ENCODE peak calls at places on chromosomes 6 and 20, in six cellular contexts. One of them, this sample, is unnamed.
A peak's percentile ranks its signal among the peaks of the same experiment; 100 is the strongest.

GRCh38 chr6:145034664-145035063 is 700.7 kb downstream of the EPM2A start:
- DNase-seq in H1: no peak
- DNase-seq in neuronal stem cell: no peak
- DNase-seq in IMR-90: peak; percentile 22
- DNase-seq in mesenchymal stem cell: peak; percentile 52
- DNase-seq in H9: no peak
- DNase-seq in this sample: no peak

GRCh38 chr20:53278555-53278954 is 306.4 kb downstream of the TSHZ2 start:
- DNase-seq in H1: no peak
- DNase-seq in mesenchymal stem cell: no peak
- DNase-seq in H9: no peak
- DNase-seq in neuronal stem cell: no peak
- DNase-seq in IMR-90: no peak
- DNase-seq in this sample: no peak

GRCh38 chr6:132354517-132355167 is 46.6 kb downstream of the MOXD1 start:
- DNase-seq in neuronal stem cell: no peak
- DNase-seq in mesenchymal stem cell: no peak
- DNase-seq in H1: no peak
- DNase-seq in IMR-90: no peak
- DNase-seq in H9: no peak
- DNase-seq in this sample: no peak

GRCh38 chr6:43705996-43706395 is 18.4 kb upstream of the MRPS18A start:
- DNase-seq in IMR-90: peak; percentile 58
- DNase-seq in H1: no peak
- DNase-seq in H9: no peak
- DNase-seq in neuronal stem cell: no peak
- DNase-seq in mesenchymal stem cell: no peak
- DNase-seq in this sample: no peak

GRCh38 chr6:29887819-29888581 is 54.3 kb upstream of the HLA-A start:
- DNase-seq in mesenchymal stem cell: peak; percentile 52
- DNase-seq in H1: no peak
- DNase-seq in neuronal stem cell: peak; percentile 9
- DNase-seq in IMR-90: peak; percentile 11
- DNase-seq in H9: peak; percentile 81
- DNase-seq in this sample: peak; percentile 44

GRCh38 chr6:147508073-147508870 is at the start of gene SAMD5:
- DNase-seq in IMR-90: peak; percentile 68
- DNase-seq in H9: peak; percentile 76
- DNase-seq in neuronal stem cell: peak; percentile 63
- DNase-seq in mesenchymal stem cell: peak; percentile 72
- DNase-seq in H1: peak; percentile 29
- DNase-seq in this sample: peak; percentile 56

GRCh38 chr6:33815854-33816253 is 12.1 kb upstream of the MLN start:
- DNase-seq in IMR-90: no peak
- DNase-seq in H9: peak; percentile 84
- DNase-seq in mesenchymal stem cell: peak; percentile 29
- DNase-seq in H1: no peak
- DNase-seq in neuronal stem cell: peak; percentile 36
- DNase-seq in this sample: no peak

GRCh38 chr6:14791525-14791924 is 454.3 kb upstream of the JARID2 start:
- DNase-seq in H1: no peak
- DNase-seq in H9: no peak
- DNase-seq in IMR-90: peak; percentile 78
- DNase-seq in mesenchymal stem cell: peak; percentile 59
- DNase-seq in neuronal stem cell: no peak
- DNase-seq in this sample: peak; percentile 25

GRCh38 chr6:152821525-152821924 is 70.9 kb downstream of the VIP start:
- DNase-seq in mesenchymal stem cell: no peak
- DNase-seq in IMR-90: no peak
- DNase-seq in neuronal stem cell: no peak
- DNase-seq in H1: no peak
- DNase-seq in H9: peak; percentile 36
- DNase-seq in this sample: no peak

GRCh38 chr6:127069659-127070279 is 48.7 kb upstream of the RSPO3 start:
- DNase-seq in neuronal stem cell: peak; percentile 15
- DNase-seq in H9: no peak
- DNase-seq in H1: no peak
- DNase-seq in IMR-90: peak; percentile 45
- DNase-seq in mesenchymal stem cell: peak; percentile 27
- DNase-seq in this sample: no peak

GRCh38 chr20:33411711-33412483 is 10.6 kb upstream of the CDK5RAP1 start:
- DNase-seq in neuronal stem cell: no peak
- DNase-seq in IMR-90: no peak
- DNase-seq in mesenchymal stem cell: no peak
- DNase-seq in H1: no peak
- DNase-seq in H9: no peak
- DNase-seq in this sample: no peak

GRCh38 chr20:6121504-6121903 is 1.3 kb downstream of the FERMT1 start:
- DNase-seq in H1: no peak
- DNase-seq in neuronal stem cell: no peak
- DNase-seq in IMR-90: no peak
- DNase-seq in mesenchymal stem cell: no peak
- DNase-seq in H9: no peak
- DNase-seq in this sample: peak; percentile 53

GRCh38 chr20:35093245-35093884 is 758 bp upstream of the TRPC4AP start:
- DNase-seq in H1: no peak
- DNase-seq in mesenchymal stem cell: peak; percentile 85
- DNase-seq in neuronal stem cell: no peak
- DNase-seq in IMR-90: peak; percentile 82
- DNase-seq in H9: no peak
- DNase-seq in this sample: no peak

GRCh38 chr20:7714549-7714948 is 225.7 kb downstream of the HAO1 start:
- DNase-seq in IMR-90: no peak
- DNase-seq in neuronal stem cell: no peak
- DNase-seq in H1: no peak
- DNase-seq in mesenchymal stem cell: no peak
- DNase-seq in H9: no peak
- DNase-seq in this sample: no peak

GRCh38 chr6:116895935-116896334 is 18.9 kb downstream of the RFX6 start:
- DNase-seq in H9: no peak
- DNase-seq in neuronal stem cell: no peak
- DNase-seq in mesenchymal stem cell: no peak
- DNase-seq in H1: no peak
- DNase-seq in IMR-90: no peak
- DNase-seq in this sample: no peak

GRCh38 chr20:48879609-48880008 is 41.9 kb upstream of the ARFGEF2 start:
- DNase-seq in H9: no peak
- DNase-seq in IMR-90: no peak
- DNase-seq in H1: no peak
- DNase-seq in mesenchymal stem cell: no peak
- DNase-seq in neuronal stem cell: no peak
- DNase-seq in this sample: peak; percentile 64

GRCh38 chr6:403659-404655 is 12.4 kb downstream of the IRF4 start:
- DNase-seq in IMR-90: no peak
- DNase-seq in H9: no peak
- DNase-seq in H1: no peak
- DNase-seq in mesenchymal stem cell: no peak
- DNase-seq in neuronal stem cell: no peak
- DNase-seq in this sample: no peak

DNA sequence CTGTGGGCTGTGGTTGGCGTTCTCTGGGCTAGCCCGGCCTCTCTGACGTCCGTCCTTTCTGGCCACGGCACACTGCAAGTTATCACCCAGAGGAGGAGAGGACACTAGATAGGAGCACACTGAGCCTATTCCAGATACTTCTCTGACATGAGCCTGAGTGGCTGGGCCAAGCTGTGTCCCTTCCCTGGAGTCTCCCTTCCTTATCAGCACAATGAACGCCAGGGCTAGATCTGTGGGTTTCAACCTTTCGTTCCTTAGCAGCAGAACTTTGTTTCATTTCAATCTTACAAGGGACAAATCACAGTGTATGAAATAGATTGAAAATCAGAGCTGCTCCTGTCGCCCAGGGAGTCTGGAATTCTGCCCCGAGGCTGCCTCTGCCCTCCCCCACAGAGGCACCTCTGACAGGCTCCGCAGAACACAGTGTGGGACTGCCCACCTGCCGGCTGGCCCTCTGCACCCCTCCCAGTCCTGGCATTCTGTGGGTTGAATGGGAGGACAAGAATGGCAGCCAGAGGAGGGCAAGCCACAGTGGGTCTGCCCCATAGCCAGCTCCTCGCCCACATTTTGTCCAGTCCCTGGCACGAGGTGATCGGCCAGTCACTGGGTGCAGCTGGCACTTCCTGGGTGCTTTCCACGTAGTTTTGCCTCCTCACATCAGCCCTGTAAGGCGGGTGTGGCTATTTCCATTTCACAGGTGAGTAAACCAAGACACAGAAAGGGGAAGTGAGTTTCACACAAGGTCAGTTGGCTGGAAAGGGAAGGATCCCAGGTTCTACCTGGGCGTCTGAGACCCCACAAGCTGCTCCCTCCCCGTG is 26.0 kb downstream of the MANBAL start:
- DNase-seq in neuronal stem cell: no peak
- DNase-seq in H9: no peak
- DNase-seq in IMR-90: peak; percentile 92
- DNase-seq in H1: no peak
- DNase-seq in mesenchymal stem cell: peak; percentile 91
- DNase-seq in this sample: peak; percentile 57
- H2BK120ac ChIP-seq in neuronal stem cell: no peak overlapping the region
- H2BK120ac ChIP-seq in H9: no peak overlapping the region
- H2BK120ac ChIP-seq in IMR-90: peak overlapping the region; percentile 84
- H2BK120ac ChIP-seq in H1: no peak overlapping the region
- H2BK120ac ChIP-seq in mesenchymal stem cell: peak overlapping the region; percentile 66
- H2BK120ac ChIP-seq in this sample: peak overlapping the region; percentile 100

GRCh38 chr20:59977086-59977485 is 18.9 kb downstream of the CDH26 start:
- DNase-seq in H1: no peak
- DNase-seq in IMR-90: no peak
- DNase-seq in H9: no peak
- DNase-seq in mesenchymal stem cell: no peak
- DNase-seq in neuronal stem cell: no peak
- DNase-seq in this sample: no peak

GRCh38 chr20:59971428-59971827 is 13.2 kb downstream of the CDH26 start:
- DNase-seq in neuronal stem cell: no peak
- DNase-seq in IMR-90: no peak
- DNase-seq in H9: no peak
- DNase-seq in mesenchymal stem cell: no peak
- DNase-seq in H1: no peak
- DNase-seq in this sample: no peak

GRCh38 chr20:59966428-59966827 is 8.2 kb downstream of the CDH26 start:
- DNase-seq in H9: no peak
- DNase-seq in mesenchymal stem cell: no peak
- DNase-seq in IMR-90: no peak
- DNase-seq in neuronal stem cell: no peak
- DNase-seq in H1: no peak
- DNase-seq in this sample: no peak

GRCh38 chr20:59976196-59976847 is 18.1 kb downstream of the CDH26 start:
- DNase-seq in neuronal stem cell: no peak
- DNase-seq in H9: no peak
- DNase-seq in mesenchymal stem cell: no peak
- DNase-seq in H1: no peak
- DNase-seq in IMR-90: peak; percentile 49
- DNase-seq in this sample: no peak

DNA sequence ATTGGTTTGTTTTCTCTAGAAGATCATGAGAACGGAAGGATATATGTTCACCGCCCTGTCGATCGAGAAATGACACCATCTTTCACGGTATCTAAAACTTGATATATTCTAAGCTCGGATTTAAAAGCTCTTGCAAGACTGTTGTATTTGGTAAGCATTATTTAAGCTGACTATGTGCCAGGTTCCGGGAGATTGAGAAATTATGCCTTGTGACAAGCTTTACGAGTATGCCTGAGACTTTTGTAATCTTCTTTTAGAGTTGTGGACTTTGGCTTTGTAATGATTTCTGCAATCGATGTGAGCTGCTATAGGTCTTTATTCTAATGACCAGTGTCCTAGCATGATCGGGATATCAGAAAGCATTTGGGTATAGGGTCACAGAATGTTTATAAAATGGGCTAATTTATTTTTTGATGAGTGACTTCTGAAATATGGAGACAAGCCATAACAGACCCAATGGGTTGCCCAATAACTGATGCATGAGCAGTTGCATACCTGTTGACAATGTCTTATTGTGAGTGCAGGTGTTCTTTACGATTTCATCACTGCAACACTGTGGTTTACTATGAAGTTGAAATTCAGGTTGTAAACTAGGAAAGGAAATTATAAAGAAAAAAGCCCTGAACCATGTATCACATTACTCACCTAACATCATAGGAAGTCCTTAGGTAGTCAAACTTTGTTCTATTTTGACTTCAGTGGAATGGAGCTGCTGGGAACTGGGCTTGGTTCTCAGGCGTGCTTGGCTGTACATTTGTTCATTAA is 14.0 kb downstream of the CDH26 start:
- DNase-seq in mesenchymal stem cell: no peak
- DNase-seq in H1: no peak
- DNase-seq in H9: no peak
- DNase-seq in IMR-90: no peak
- DNase-seq in neuronal stem cell: no peak
- DNase-seq in this sample: no peak
- H2AFZ ChIP-seq in mesenchymal stem cell: no peak overlapping the region
- H2AFZ ChIP-seq in H1: no peak overlapping the region
- H2AFZ ChIP-seq in H9: no peak overlapping the region
- H2AFZ ChIP-seq in IMR-90: no peak overlapping the region
- H2AFZ ChIP-seq in neuronal stem cell: no peak overlapping the region
- H2AFZ ChIP-seq in this sample: no peak overlapping the region

GRCh38 chr6:38150681-38151296 is 331.3 kb downstream of the ZFAND3 start:
- DNase-seq in H9: no peak
- DNase-seq in IMR-90: no peak
- DNase-seq in H1: no peak
- DNase-seq in neuronal stem cell: no peak
- DNase-seq in mesenchymal stem cell: no peak
- DNase-seq in this sample: no peak

GRCh38 chr6:38148606-38149005 is 329.1 kb downstream of the ZFAND3 start:
- DNase-seq in H1: no peak
- DNase-seq in mesenchymal stem cell: no peak
- DNase-seq in neuronal stem cell: no peak
- DNase-seq in IMR-90: no peak
- DNase-seq in H9: no peak
- DNase-seq in this sample: no peak

GRCh38 chr6:38151580-38152500 is 332.3 kb downstream of the ZFAND3 start:
- DNase-seq in H1: no peak
- DNase-seq in H9: peak; percentile 4
- DNase-seq in IMR-90: no peak
- DNase-seq in mesenchymal stem cell: no peak
- DNase-seq in neuronal stem cell: no peak
- DNase-seq in this sample: no peak

GRCh38 chr6:38146658-38147027 is 327.1 kb downstream of the ZFAND3 start:
- DNase-seq in H1: no peak
- DNase-seq in H9: no peak
- DNase-seq in neuronal stem cell: no peak
- DNase-seq in IMR-90: peak; percentile 21
- DNase-seq in mesenchymal stem cell: no peak
- DNase-seq in this sample: no peak

DNA sequence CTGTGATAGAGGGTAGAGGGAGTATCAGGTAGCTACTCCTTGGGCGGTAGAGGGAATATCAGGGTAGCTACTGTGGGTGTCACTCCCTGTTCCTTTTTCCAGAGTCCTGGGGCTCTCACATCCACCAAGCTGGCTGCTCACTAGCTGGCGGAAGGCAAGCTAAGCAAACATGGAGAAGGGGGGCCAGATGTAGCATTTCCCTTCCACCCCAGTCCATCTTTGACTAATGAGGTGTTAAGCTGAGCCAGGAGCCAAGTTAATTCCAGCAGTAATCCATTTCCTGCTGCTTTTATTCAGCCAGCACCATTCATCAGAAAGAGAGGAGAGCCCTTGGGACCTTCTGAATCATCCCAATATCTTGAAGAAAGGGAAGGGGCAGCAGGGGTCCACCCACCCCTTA is 330.0 kb downstream of the ZFAND3 start:
- DNase-seq in IMR-90: peak; percentile 49
- DNase-seq in H9: no peak
- DNase-seq in neuronal stem cell: peak; percentile 37
- DNase-seq in mesenchymal stem cell: no peak
- DNase-seq in H1: no peak
- DNase-seq in this sample: no peak
- H2BK120ac ChIP-seq in IMR-90: no peak overlapping the region
- H2BK120ac ChIP-seq in H9: no peak overlapping the region
- H2BK120ac ChIP-seq in neuronal stem cell: no peak overlapping the region
- H2BK120ac ChIP-seq in mesenchymal stem cell: no peak overlapping the region
- H2BK120ac ChIP-seq in H1: no peak overlapping the region
- H2BK120ac ChIP-seq in this sample: no peak overlapping the region

GRCh38 chr6:139514819-139515218 is 140.4 kb upstream of the CITED2 start:
- DNase-seq in H9: no peak
- DNase-seq in IMR-90: no peak
- DNase-seq in H1: no peak
- DNase-seq in neuronal stem cell: no peak
- DNase-seq in mesenchymal stem cell: peak; percentile 39
- DNase-seq in this sample: peak; percentile 48
- H2AFZ ChIP-seq in H9: no peak overlapping the region
- H2AFZ ChIP-seq in IMR-90: peak overlapping the region; percentile 1
- H2AFZ ChIP-seq in H1: peak overlapping the region; percentile 58
- H2AFZ ChIP-seq in neuronal stem cell: peak overlapping the region; percentile 35
- H2AFZ ChIP-seq in mesenchymal stem cell: no peak overlapping the region
- H2AFZ ChIP-seq in this sample: no peak overlapping the region